ENCODE peak calls at places on chromosome 19, in five cellular contexts. X is A549, A is MCF 10A, N is mesothelial cell of epicardium, W is brain microvascular endothelial cell. Q is an unnamed sample.

GRCh38 chr19:1373534-1374249 is 10.0 kb upstream of the NDUFS7 start:
- DNase-seq in X (no peak), A (no peak), N (no peak), W (no peak), Q (no peak)

GRCh38 chr19:53906211-53907192 is 2.6 kb upstream of the CACNG7 start:
- DNase-seq in X (no peak), A (peak; percentile 29), N (no peak), W (no peak), Q (peak; percentile 57)

GRCh38 chr19:38653028-38653571 is 5.7 kb downstream of the ACTN4 start:
- DNase-seq in X (peak; percentile 82), A (peak; percentile 39), N (no peak), W (no peak), Q (no peak)

GRCh38 chr19:18100710-18101109 is 3.1 kb downstream of the MAST3 start:
- DNase-seq in X (no peak), A (no peak), N (no peak), W (no peak), Q (no peak)

GRCh38 chr19:51427220-51427619 is 9.8 kb upstream of the SIGLEC10 start:
- DNase-seq in X (no peak), A (no peak), N (no peak), W (no peak), Q (no peak)

GRCh38 chr19:6381030-6381750 is 5.5 kb upstream of the PSPN start:
- DNase-seq in X (no peak), A (no peak), N (no peak), W (no peak), Q (no peak)

GRCh38 chr19:50850738-50851137 is 4.0 kb upstream of the KLK3 start:
- DNase-seq in X (no peak), A (no peak), N (no peak), W (no peak), Q (no peak)

GRCh38 chr19:31518626-31519025 is 169.4 kb upstream of the TSHZ3 start:
- DNase-seq in X (no peak), A (no peak), N (no peak), W (no peak), Q (no peak)

GRCh38 chr19:741506-742131 is 9.3 kb upstream of the MISP start:
- DNase-seq in X (peak; percentile 66), A (peak; percentile 24), N (no peak), W (no peak), Q (no peak)

GRCh38 chr19:28039677-28040381 is 1173.1 kb downstream of the UQCRFS1 start:
- DNase-seq in X (no peak), A (no peak), N (no peak), W (no peak), Q (no peak)

GRCh38 chr19:50205681-50206138 is 2.3 kb downstream of the MYH14 start:
- DNase-seq in X (no peak), A (no peak), N (no peak), W (no peak), Q (no peak)

GRCh38 chr19:28652790-28653189 is 560.2 kb downstream of the UQCRFS1 start:
- DNase-seq in X (no peak), A (no peak), N (no peak), W (no peak), Q (no peak)

GRCh38 chr19:21482863-21483276 is 22.5 kb upstream of the ZNF429 start:
- DNase-seq in X (peak; percentile 12), A (peak; percentile 15), N (no peak), W (no peak), Q (peak; percentile 41)
- TF ChIP-seq CTCF in X (no peak), A (peak; percentile 30), N (peak; percentile 60), W (peak; percentile 48), Q (peak; percentile 37)

GRCh38 chr19:56671613-56671994 is at the start of gene ZNF835:
- DNase-seq in X (no peak), A (no peak), N (no peak), W (peak; percentile 40), Q (peak; percentile 91)
- TF ChIP-seq CTCF in X (no peak), A (no peak), N (no peak), W (no peak), Q (no peak)

GRCh38 chr19:41407271-41407670 is 9.7 kb downstream of the BCKDHA start:
- DNase-seq in X (no peak), A (no peak), N (no peak), W (no peak), Q (no peak)
- TF ChIP-seq CTCF in X (no peak), A (no peak), N (no peak), W (no peak), Q (no peak)

GRCh38 chr19:46049597-46049996 is 8.8 kb upstream of the IGFL4 start:
- DNase-seq in X (no peak), A (no peak), N (no peak), W (no peak), Q (no peak)
- TF ChIP-seq CTCF in X (no peak), A (no peak), N (no peak), W (peak; percentile 9), Q (no peak)

Q was measured in activated B cell treated with CpG ODN at 0.5 μM for 24 hours.